ENCODE peak calls at places on chromosome 6, in seven cellular contexts. J, A, Q, N, L, G and U are unnamed samples.

GRCh38 chr6:121828567-121828966 is 393.1 kb downstream of the GJA1 start:
- DNase-seq in J (no peak), A (no peak), Q (no peak), N (no peak), L (no peak), G (no peak), U (no peak)

GRCh38 chr6:110363748-110364147 is 5.6 kb upstream of the METTL24 start:
- DNase-seq in J (no peak), A (no peak), Q (no peak), N (no peak), L (no peak), G (no peak), U (no peak)

GRCh38 chr6:5422321-5422915 is 161.1 kb downstream of the FARS2 start:
- DNase-seq in J (peak; percentile 78), A (peak; percentile 5), Q (peak; percentile 20), N (no peak), L (no peak), G (no peak), U (peak; percentile 43)

GRCh38 chr6:15368873-15369272 is 123.0 kb downstream of the JARID2 start:
- DNase-seq in J (no peak), A (no peak), Q (no peak), N (no peak), L (no peak), G (no peak), U (no peak)

GRCh38 chr6:4008324-4009047 is 70.5 kb downstream of the FAM217A start:
- DNase-seq in J (peak; percentile 95), A (peak; percentile 83), Q (peak; percentile 21), N (no peak), L (no peak), G (no peak), U (peak; percentile 53)

GRCh38 chr6:106530502-106530901 is 98.8 kb downstream of the RTN4IP1 start:
- DNase-seq in J (no peak), A (no peak), Q (no peak), N (no peak), L (no peak), G (no peak), U (no peak)

GRCh38 chr6:106519460-106520394 is 109.6 kb downstream of the RTN4IP1 start:
- DNase-seq in J (peak; percentile 94), A (peak; percentile 32), Q (no peak), N (peak; percentile 85), L (peak; percentile 35), G (peak; percentile 46), U (peak; percentile 78)

GRCh38 chr6:131660195-131660594 is 23.1 kb downstream of the ENPP3 start:
- DNase-seq in J (peak; percentile 4), A (no peak), Q (no peak), N (no peak), L (no peak), G (no peak), U (no peak)

GRCh38 chr6:54935739-54936138 is 89.2 kb downstream of the FAM83B start:
- DNase-seq in J (peak; percentile 48), A (no peak), Q (no peak), N (no peak), L (no peak), G (no peak), U (peak; percentile 24)